ENCODE peak calls at places on chromosomes 1 and 21, in eight cellular contexts. H is breast epithelium; A is transverse colon; S is neural progenitor cell; K is IMR-90; B is CD8-positive, alpha-beta T cell; N is endodermal cell; R is PC-3. I is an unnamed sample. For H3K4me1, the result is how much of the 10 kb centered on the place peaks cover.

GRCh38 chr1:117592155-117592554 is 13.7 kb upstream of the TENT5C start:
- DNase-seq in B (no peak), R (no peak), N (no peak), H (peak), K (no peak), A (peak), S (no peak), I (peak)

GRCh38 chr1:23198373-23198772 is 18.9 kb downstream of the HTR1D start:
- DNase-seq in H (no peak), R (peak), A (no peak), N (no peak), K (peak), S (no peak), B (no peak), I (no peak)

GRCh38 chr1:230633469-230633868 is 8.8 kb upstream of the COG2 start:
- DNase-seq in H (no peak), K (no peak), N (no peak), R (no peak), A (no peak), S (no peak), B (no peak), I (no peak)

GRCh38 chr1:153260980-153261792 is 1.7 kb downstream of the LORICRIN start:
- DNase-seq in N (peak), A (no peak), S (no peak), R (no peak), H (no peak), K (no peak), B (peak), I (peak)

GRCh38 chr1:4729108-4729506 is 74.7 kb downstream of the AJAP1 start:
- DNase-seq in K (no peak), H (no peak), B (no peak), R (no peak), S (no peak), A (no peak), N (no peak), I (no peak)

GRCh38 chr1:48878191-48878940 is 101.7 kb upstream of the BEND5 start:
- DNase-seq in H (no peak), R (peak), S (no peak), N (no peak), A (no peak), K (peak), B (no peak), I (no peak)

GRCh38 chr1:226548281-226549093 is at the start of gene STUM:
- DNase-seq in B (peak), R (peak), A (peak), N (peak), K (peak), H (no peak), S (peak), I (peak)

GRCh38 chr1:4529579-4530445 is 124.6 kb upstream of the AJAP1 start:
- DNase-seq in N (no peak), K (no peak), A (no peak), R (no peak), B (no peak), S (peak), H (no peak), I (no peak)

GRCh38 chr1:201877877-201878339 is 10.8 kb upstream of the SHISA4 start:
- DNase-seq in H (no peak), B (no peak), R (peak), N (peak), A (no peak), S (peak), K (peak), I (peak)

GRCh38 chr1:207427832-207428231 is 26.3 kb upstream of the CR2 start:
- DNase-seq in B (no peak), A (no peak), R (no peak), S (no peak), N (no peak), H (no peak), K (no peak), I (no peak)

GRCh38 chr1:56551691-56552090 is 27.7 kb downstream of the PLPP3 start:
- DNase-seq in H (no peak), B (no peak), N (no peak), K (no peak), S (no peak), A (no peak), R (no peak), I (no peak)

GRCh38 chr1:178283409-178283808 is 189.5 kb downstream of the RASAL2 start:
- DNase-seq in N (peak), A (no peak), S (peak), B (no peak), K (peak), R (no peak), H (no peak), I (no peak)

GRCh38 chr1:53700776-53701175 is 38.2 kb downstream of the GLIS1 start:
- DNase-seq in A (no peak), S (no peak), N (no peak), B (no peak), R (no peak), H (no peak), K (no peak), I (no peak)

GRCh38 chr1:85078903-85079302 is 30.6 kb upstream of the MCOLN3 start:
- DNase-seq in H (no peak), N (no peak), R (peak), B (no peak), K (peak), A (no peak), S (peak), I (no peak)

GRCh38 chr1:171606402-171606941 is 15.6 kb upstream of the MYOCOS start:
- DNase-seq in S (no peak), N (no peak), R (no peak), B (no peak), K (no peak), H (no peak), A (no peak), I (no peak)

GRCh38 chr1:155196103-155196892 is 11.4 kb downstream of the THBS3 start:
- DNase-seq in N (peak), R (no peak), H (no peak), S (peak), A (no peak), K (no peak), B (no peak), I (no peak)

GRCh38 chr21:43300496-43301423 is 126.2 kb downstream of the SIK1 start:
- DNase-seq in N (no peak), R (no peak), K (peak), B (no peak), A (no peak), S (no peak), H (no peak), I (no peak)

GRCh38 chr1:227192163-227192562 is 126.1 kb downstream of the CDC42BPA start:
- DNase-seq in N (peak), B (no peak), H (no peak), K (peak), A (peak), R (peak), S (no peak), I (peak)

GRCh38 chr1:97461782-97462181 is 459.1 kb downstream of the DPYD start:
- DNase-seq in N (no peak), R (no peak), H (no peak), S (no peak), A (no peak), B (no peak), K (no peak), I (no peak)

GRCh38 chr1:185363205-185363604 is 46.2 kb upstream of the IVNS1ABP start:
- DNase-seq in R (no peak), A (no peak), K (no peak), H (no peak), N (no peak), B (no peak), S (no peak), I (no peak)

GRCh38 chr1:212167098-212167497 is 118.1 kb upstream of the PPP2R5A start:
- DNase-seq in H (no peak), B (no peak), A (no peak), S (no peak), N (no peak), R (no peak), K (peak), I (no peak)

GRCh38 chr1:58649555-58649954 is 50.3 kb downstream of the MYSM1 start:
- DNase-seq in A (peak), K (no peak), S (no peak), B (peak), R (peak), N (no peak), H (no peak), I (peak)

GRCh38 chr1:71118086-71118485 is 37.3 kb upstream of the ZRANB2 start:
- DNase-seq in H (no peak), K (no peak), A (no peak), N (no peak), R (no peak), S (no peak), B (no peak), I (no peak)

GRCh38 chr1:204713541-204713940 is 28.0 kb upstream of the LRRN2 start:
- DNase-seq in B (no peak), R (no peak), K (no peak), A (no peak), N (no peak), H (no peak), S (no peak), I (no peak)

GRCh38 chr1:109762821-109763645 is 690 bp downstream of the EPS8L3 start:
- DNase-seq in H (no peak), R (peak), B (no peak), A (peak), K (peak), N (no peak), S (no peak), I (peak)
- H3K4me3 ChIP-seq in H (no peak), R (no peak), B (no peak), A (peak), K (no peak), N (no peak), S (no peak), I (no peak)

DNA sequence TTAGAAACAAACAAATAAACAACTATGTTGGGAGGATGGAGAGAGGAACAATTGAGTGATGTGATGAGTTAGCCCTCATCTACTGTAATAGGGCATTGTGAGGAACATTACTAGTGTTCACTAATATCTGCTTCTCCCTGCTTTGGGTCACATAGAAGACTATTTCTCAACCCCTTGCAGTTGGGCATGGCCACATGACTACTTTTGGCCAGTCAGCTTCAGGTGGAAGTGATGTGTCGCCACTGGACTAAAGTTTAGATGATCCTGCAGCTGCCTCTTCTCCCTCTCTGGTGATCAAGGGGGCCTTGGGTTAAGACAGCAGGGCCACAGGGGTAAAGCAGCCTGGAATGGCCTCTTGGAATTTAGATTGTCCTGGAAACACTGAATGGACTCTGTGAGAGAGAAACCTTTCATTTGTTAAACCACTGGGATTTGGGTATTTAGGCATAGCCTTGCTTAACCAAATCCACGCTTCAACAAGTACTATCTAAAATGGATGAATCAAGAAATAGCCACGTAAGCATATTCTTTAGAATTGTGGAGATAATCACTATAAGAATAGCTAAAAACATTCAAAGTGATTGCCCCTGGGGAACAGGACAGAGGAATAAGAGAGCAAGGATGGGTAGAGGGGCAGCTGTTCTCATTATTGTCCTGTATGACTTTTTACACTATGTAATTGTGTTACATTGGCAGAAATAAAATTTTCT is 41.2 kb downstream of the OPRD1 start:
- DNase-seq in H (no peak), A (no peak), N (no peak), R (no peak), S (peak), K (no peak), B (no peak), I (no peak)
- TF ChIP-seq CTCF in H (no peak), A (no peak), N (no peak), R (no peak), S (no peak), K (no peak), B (no peak), I (no peak)

GRCh38 chr21:15751561-15751960 is 21.8 kb downstream of the USP25 start:
- DNase-seq in A (no peak), B (no peak), H (no peak), S (no peak), R (no peak), N (no peak), K (no peak), I (no peak)
- H3K4me1 ChIP-seq in A (half or more), B (half or more), H (under half), S (under half), R (under half), N (under half), K (under half), I (under half)

GRCh38 chr1:30144831-30145230 is 578.6 kb downstream of the MATN1 start:
- DNase-seq in H (no peak), S (no peak), R (no peak), K (no peak), N (no peak), B (no peak), A (no peak), I (no peak)
- H3K4me3 ChIP-seq in H (no peak), S (no peak), R (no peak), K (no peak), N (no peak), B (no peak), A (no peak), I (no peak)

DNA sequence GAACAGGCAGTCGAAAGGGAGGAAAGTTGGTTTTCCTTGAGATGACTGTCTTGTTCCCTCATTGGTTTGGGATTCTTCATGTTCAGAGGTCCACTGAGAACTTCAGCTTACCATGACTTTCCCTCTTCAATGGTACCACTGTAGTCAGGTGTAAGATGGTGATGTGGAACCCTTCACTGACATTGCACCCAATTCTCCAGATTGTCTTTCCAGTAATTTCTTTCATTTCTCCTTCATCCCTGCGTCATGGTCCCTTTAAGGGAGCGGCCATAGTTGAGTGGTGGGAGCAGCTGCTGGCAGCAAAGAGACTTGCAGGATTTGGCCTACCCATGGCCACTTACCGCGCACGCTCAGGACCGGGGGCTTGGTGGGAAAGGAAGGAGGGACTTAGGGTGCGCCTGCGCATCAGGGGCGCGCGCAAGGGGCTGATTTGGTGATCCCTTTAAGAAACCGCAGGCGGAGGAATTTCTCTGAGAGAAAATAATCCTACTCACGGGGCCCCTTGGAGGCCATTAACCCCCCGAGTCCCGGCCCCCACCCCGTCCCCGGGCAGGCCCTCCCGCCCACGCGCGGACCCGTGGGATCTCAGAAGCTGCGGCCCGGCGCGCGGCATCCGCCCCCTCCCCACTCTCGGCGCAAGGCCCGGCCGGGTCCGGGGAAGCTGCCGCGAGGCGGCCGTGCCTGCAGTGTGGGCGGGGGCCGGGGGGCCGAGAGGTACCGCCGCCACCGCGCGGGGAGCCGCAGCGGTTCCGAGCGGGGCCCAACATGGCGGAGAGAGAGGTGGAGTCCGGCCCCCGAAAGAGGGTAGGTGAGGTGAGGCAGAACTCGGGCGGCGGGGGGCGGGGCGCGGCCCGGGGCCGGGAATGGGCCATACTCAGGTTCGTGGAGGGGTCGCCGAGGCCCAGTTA is at the start of gene ZMYM4:
- DNase-seq in K (peak), B (peak), A (peak), S (peak), H (peak), R (peak), N (peak), I (peak)
- TF ChIP-seq CTCF in K (peak), B (no peak), A (no peak), S (no peak), H (no peak), R (no peak), N (peak), I (peak)

GRCh38 chr1:10935724-10936123 is 76.7 kb upstream of the TARDBP start:
- DNase-seq in N (no peak), B (no peak), K (no peak), H (no peak), A (no peak), R (no peak), S (no peak), I (no peak)

GRCh38 chr1:10938741-10939417 is 73.6 kb upstream of the TARDBP start:
- DNase-seq in S (no peak), A (no peak), N (peak), R (no peak), H (no peak), K (no peak), B (no peak), I (no peak)

GRCh38 chr1:10939654-10940450 is 72.6 kb upstream of the TARDBP start:
- DNase-seq in R (no peak), B (no peak), K (peak), N (peak), A (peak), H (no peak), S (no peak), I (no peak)

GRCh38 chr1:10935241-10935640 is 77.2 kb upstream of the TARDBP start:
- DNase-seq in B (no peak), A (peak), N (peak), R (no peak), K (no peak), H (no peak), S (no peak), I (no peak)

GRCh38 chr1:10936998-10937901 is 75.2 kb upstream of the TARDBP start:
- DNase-seq in K (no peak), N (peak), A (no peak), B (no peak), H (no peak), S (no peak), R (no peak), I (no peak)
- H3K4me1 ChIP-seq in K (under half), N (under half), A (under half), B (under half), H (under half), S (under half), R (under half), I (under half)